ENCODE peak calls at places on chromosomes 3 and 15, in eight cellular contexts. F is SK-N-SH, X is GM06990, M is BJ, C is tibial artery, O is dorsolateral prefrontal cortex, T is nephron progenitor cell, K is lower leg skin. W is an unnamed sample.

GRCh38 chr15:47711654-47712053 is 5.7 kb upstream of the SEMA6D start:
- DNase-seq in F (peak), X (no peak), M (no peak), C (no peak), O (no peak), T (no peak), K (no peak), W (no peak)

GRCh38 chr3:120678984-120679383 is 3.1 kb downstream of the HGD start:
- DNase-seq in F (no peak), X (no peak), M (no peak), C (no peak), O (no peak), T (no peak), K (no peak), W (no peak)

GRCh38 chr3:66047321-66048050 is 8.8 kb upstream of the MAGI1 start:
- DNase-seq in F (no peak), X (no peak), M (peak), C (peak), O (no peak), T (no peak), K (no peak), W (no peak)

GRCh38 chr3:64443553-64444331 is 218.5 kb upstream of the PRICKLE2 start:
- DNase-seq in F (peak), X (no peak), M (peak), C (no peak), O (no peak), T (peak), K (peak), W (no peak)

GRCh38 chr15:67030036-67030762 is 35.2 kb upstream of the SMAD3 start:
- DNase-seq in F (no peak), X (no peak), M (no peak), C (no peak), O (no peak), T (no peak), K (no peak), W (no peak)

GRCh38 chr3:159322322-159322939 is 520.6 kb downstream of the MFSD1 start:
- DNase-seq in F (peak), X (peak), M (no peak), C (no peak), O (no peak), T (peak), K (no peak), W (no peak)

GRCh38 chr3:93910085-93910484 is 63.6 kb downstream of the PROS1 start:
- DNase-seq in F (no peak), X (no peak), M (no peak), C (no peak), O (no peak), T (no peak), K (no peak), W (no peak)

GRCh38 chr3:12959395-12959794 is 113.8 kb downstream of the IQSEC1 start:
- DNase-seq in F (no peak), X (no peak), M (no peak), C (peak), O (no peak), T (no peak), K (no peak), W (no peak)

GRCh38 chr15:52082197-52083036 is 30.2 kb downstream of the BCL2L10 start:
- DNase-seq in F (no peak), X (peak), M (no peak), C (no peak), O (no peak), T (no peak), K (no peak), W (no peak)

GRCh38 chr3:1609416-1609815 is 489.2 kb upstream of the CNTN4 start:
- DNase-seq in F (peak), X (no peak), M (no peak), C (no peak), O (no peak), T (no peak), K (no peak), W (no peak)

GRCh38 chr3:62832569-62832968 is 42.6 kb downstream of the CADPS start:
- DNase-seq in F (no peak), X (no peak), M (no peak), C (no peak), O (no peak), T (no peak), K (no peak), W (no peak)

GRCh38 chr15:81163961-81164800 is 30.1 kb downstream of the CFAP161 start:
- DNase-seq in F (no peak), X (no peak), M (peak), C (no peak), O (no peak), T (no peak), K (no peak), W (no peak)

GRCh38 chr15:35519536-35520149 is 26.3 kb downstream of the DPH6 start:
- DNase-seq in F (peak), X (peak), M (no peak), C (no peak), O (no peak), T (no peak), K (no peak), W (no peak)

GRCh38 chr3:192367616-192368015 is 359.7 kb downstream of the FGF12 start:
- DNase-seq in F (no peak), X (no peak), M (no peak), C (no peak), O (no peak), T (no peak), K (no peak), W (no peak)

GRCh38 chr3:112561085-112561692 is 573 bp downstream of the ATG3 start:
- DNase-seq in F (peak), X (no peak), M (no peak), C (peak), O (peak), T (peak), K (peak), W (peak)

GRCh38 chr3:48016336-48016973 is at the start of gene MAP4:
- DNase-seq in F (no peak), X (no peak), M (no peak), C (no peak), O (no peak), T (no peak), K (no peak), W (no peak)

GRCh38 chr15:25691544-25692430 is 171.3 kb downstream of the ATP10A start:
- DNase-seq in F (no peak), X (no peak), M (no peak), C (peak), O (peak), T (no peak), K (peak), W (no peak)
- TF ChIP-seq CTCF in F (peak), X (no peak), M (peak), C (peak), O (peak), T (no peak), K (no peak), W (no peak)

GRCh38 chr3:122299872-122300460 is 25.1 kb upstream of the CSTA start:
- DNase-seq in F (peak), X (peak), M (no peak), C (no peak), O (no peak), T (peak), K (no peak), W (no peak)
- TF ChIP-seq CTCF in F (peak), X (peak), M (peak), C (no peak), O (peak), T (peak), K (no peak), W (no peak)

GRCh38 chr3:103437850-103438249 is 1003.0 kb downstream of the ZPLD1 start:
- DNase-seq in F (no peak), X (no peak), M (no peak), C (no peak), O (no peak), T (no peak), K (no peak), W (no peak)

DNA sequence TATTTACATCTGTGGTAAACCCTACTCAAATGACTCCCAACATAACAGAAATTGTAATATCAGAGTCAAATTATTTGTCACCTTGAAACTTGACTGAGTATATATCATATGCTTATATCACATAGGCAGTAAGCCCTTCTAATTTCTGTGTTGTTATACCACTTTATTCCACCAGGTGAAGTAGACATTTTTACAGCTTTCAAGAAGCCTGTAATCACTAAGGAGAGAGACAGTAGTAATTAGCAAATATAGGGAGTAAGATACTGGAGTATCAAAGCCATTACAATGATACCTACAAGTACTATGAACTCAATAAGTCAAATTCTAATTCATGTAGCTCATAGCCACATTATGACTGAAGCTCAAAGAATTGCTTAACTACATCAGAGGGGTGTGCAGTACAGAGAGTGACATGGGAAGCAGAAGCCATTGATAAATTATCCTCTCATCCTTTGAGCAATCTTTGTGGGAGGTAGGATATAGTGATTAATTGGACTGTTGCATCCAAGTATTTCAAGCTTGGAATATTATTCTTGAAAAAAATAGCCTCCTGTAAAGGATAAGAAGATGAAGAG is 1005.8 kb downstream of the ZPLD1 start:
- DNase-seq in F (no peak), X (no peak), M (no peak), C (no peak), O (no peak), T (no peak), K (no peak), W (no peak)
- TF ChIP-seq CTCF in F (peak), X (peak), M (peak), C (no peak), O (no peak), T (peak), K (no peak), W (no peak)

GRCh38 chr3:27253831-27254230 is 115.4 kb downstream of the NEK10 start:
- DNase-seq in F (peak), X (no peak), M (no peak), C (no peak), O (no peak), T (peak), K (no peak), W (no peak)
- TF ChIP-seq CTCF in F (peak), X (peak), M (peak), C (peak), O (peak), T (peak), K (no peak), W (no peak)

DNA sequence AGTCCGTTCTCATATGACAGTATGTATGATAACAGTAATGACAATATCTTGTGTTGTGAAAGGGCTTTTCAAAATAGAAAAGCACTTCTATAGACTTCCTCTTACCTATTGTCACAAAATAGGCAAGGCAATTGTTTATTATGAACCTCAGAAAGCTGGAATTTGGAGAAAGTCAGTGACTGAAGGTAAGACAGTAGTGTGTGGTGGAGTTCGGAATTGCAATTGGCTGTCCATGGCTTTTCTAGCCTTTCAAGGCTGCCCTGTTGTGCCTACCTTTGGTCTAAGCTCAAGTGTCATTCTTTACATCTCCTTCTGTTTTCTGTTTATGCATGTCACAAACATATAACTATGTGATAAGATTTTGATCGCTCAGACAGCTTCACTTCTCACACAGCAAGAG is 219.3 kb upstream of the NR2E3 start:
- DNase-seq in F (peak), X (no peak), M (no peak), C (no peak), O (no peak), T (no peak), K (no peak), W (no peak)
- TF ChIP-seq CTCF in F (peak), X (no peak), M (no peak), C (no peak), O (no peak), T (no peak), K (no peak), W (no peak)

DNA sequence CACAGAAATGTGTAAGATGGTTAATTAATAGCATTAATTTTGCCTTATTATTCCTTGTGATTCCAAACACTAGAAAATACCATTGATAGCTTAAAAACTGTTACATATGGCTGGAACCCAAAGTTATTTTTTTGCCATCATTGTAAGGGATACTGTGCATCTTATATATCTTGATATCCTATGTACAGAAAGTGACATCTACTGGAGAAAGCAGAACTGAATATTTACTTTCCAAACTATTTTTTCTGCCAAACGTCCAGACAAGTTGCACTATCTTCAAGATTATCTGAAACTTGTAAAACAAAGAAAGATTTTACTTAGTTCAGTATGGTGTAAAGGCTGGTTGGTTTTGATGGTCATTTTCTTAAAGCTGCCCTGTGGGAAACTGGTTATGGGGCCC is 33.3 kb upstream of the MEIS2 start:
- DNase-seq in F (no peak), X (no peak), M (peak), C (no peak), O (no peak), T (no peak), K (no peak), W (no peak)
- TF ChIP-seq CTCF in F (peak), X (peak), M (peak), C (peak), O (peak), T (no peak), K (no peak), W (no peak)

GRCh38 chr3:50294089-50294488 is 1.9 kb upstream of the IFRD2 start:
- DNase-seq in F (no peak), X (no peak), M (no peak), C (no peak), O (no peak), T (no peak), K (no peak), W (no peak)

GRCh38 chr3:50294492-50295403 is 2.5 kb upstream of the IFRD2 start:
- DNase-seq in F (no peak), X (no peak), M (no peak), C (no peak), O (no peak), T (no peak), K (no peak), W (no peak)

GRCh38 chr3:50292924-50293801 is 934 bp upstream of the IFRD2 start:
- DNase-seq in F (no peak), X (no peak), M (no peak), C (peak), O (no peak), T (no peak), K (peak), W (no peak)

GRCh38 chr3:50290116-50290745 is 2.0 kb downstream of the IFRD2 start:
- DNase-seq in F (no peak), X (peak), M (no peak), C (no peak), O (no peak), T (no peak), K (peak), W (no peak)

GRCh38 chr3:50292159-50292923 is at the start of gene IFRD2:
- DNase-seq in F (peak), X (peak), M (peak), C (peak), O (peak), T (peak), K (peak), W (peak)
- TF ChIP-seq CTCF in F (no peak), X (no peak), M (no peak), C (no peak), O (peak), T (no peak), K (no peak), W (no peak)

GRCh38 chr3:17473761-17474160 is 268.7 kb downstream of the TBC1D5 start:
- DNase-seq in F (peak), X (no peak), M (no peak), C (no peak), O (no peak), T (no peak), K (no peak), W (no peak)
- TF ChIP-seq CTCF in F (peak), X (no peak), M (peak), C (peak), O (no peak), T (no peak), K (no peak), W (no peak)

DNA sequence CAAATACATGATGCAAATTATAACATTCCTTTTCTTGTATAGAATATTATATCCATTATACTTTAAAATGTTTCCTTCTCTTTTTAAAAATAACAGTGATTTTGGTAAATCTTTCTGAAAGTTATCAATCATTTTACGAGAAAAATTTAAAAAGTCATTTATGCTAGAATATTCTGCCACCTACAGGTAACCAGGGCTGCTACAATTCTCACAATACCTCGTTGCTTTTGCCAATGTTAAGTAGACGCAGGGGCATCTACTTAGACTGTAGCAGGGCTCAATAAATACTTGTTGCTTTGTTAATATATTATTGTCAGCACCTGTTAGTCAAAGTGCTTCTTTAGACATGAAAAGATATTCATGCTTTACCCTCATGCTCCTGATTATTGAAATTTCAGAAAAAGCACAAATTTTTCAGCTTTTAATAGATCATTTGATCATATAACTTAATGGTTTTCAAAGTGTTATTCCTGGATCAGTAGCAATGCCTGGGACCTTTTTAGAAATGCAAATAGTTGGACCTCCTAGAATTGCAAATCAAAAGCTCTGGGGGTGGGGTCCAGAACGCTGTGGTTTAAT is 223.5 kb upstream of the PDZRN3 start:
- DNase-seq in F (peak), X (no peak), M (no peak), C (no peak), O (no peak), T (no peak), K (no peak), W (no peak)
- TF ChIP-seq CTCF in F (peak), X (peak), M (peak), C (peak), O (peak), T (peak), K (no peak), W (no peak)

GRCh38 chr15:93608643-93609148 is 519.7 kb upstream of the RGMA start:
- DNase-seq in F (no peak), X (no peak), M (no peak), C (no peak), O (no peak), T (no peak), K (no peak), W (no peak)

DNA sequence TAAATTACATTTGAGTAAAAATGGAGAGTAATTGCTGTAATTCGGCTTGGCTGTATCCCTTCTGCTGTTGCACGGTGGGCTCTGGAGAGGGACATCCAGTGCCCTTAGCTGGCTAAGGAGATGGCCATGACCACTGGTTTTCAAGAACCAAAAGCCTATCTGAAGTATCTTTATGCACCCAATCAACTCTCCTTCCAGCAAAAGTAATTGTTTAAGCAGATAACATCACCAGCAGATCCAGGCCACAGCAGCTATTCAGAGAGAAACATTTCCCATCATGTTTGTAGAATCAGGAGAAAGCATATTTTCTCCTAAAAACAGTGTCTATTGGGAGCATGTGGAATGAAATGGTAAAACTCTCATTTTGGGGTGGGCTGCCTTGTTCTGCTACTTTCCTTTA is 514.5 kb upstream of the RGMA start:
- DNase-seq in F (peak), X (no peak), M (no peak), C (no peak), O (no peak), T (no peak), K (no peak), W (no peak)
- TF ChIP-seq CTCF in F (no peak), X (no peak), M (no peak), C (no peak), O (no peak), T (no peak), K (no peak), W (no peak)